ENCODE peak calls at places on chromosomes 12 and 14, in four cellular contexts. One of them, this sample, is unnamed.

GRCh38 chr14:67586302-67586701 is 13.8 kb downstream of the PIGH start:
- DNase-seq in HepG2: no peak
- DNase-seq in H1: no peak
- DNase-seq in K562: no peak
- DNase-seq in this sample: no peak

GRCh38 chr12:1579626-1580025 is 14.8 kb downstream of the FBXL14 start:
- DNase-seq in H1: no peak
- DNase-seq in HepG2: no peak
- DNase-seq in K562: no peak
- DNase-seq in this sample: no peak

GRCh38 chr12:31589582-31589895 is 1.4 kb downstream of the DENND5B start:
- DNase-seq in H1: no peak
- DNase-seq in K562: no peak
- DNase-seq in HepG2: no peak
- DNase-seq in this sample: no peak

GRCh38 chr12:104514127-104514810 is 57.5 kb downstream of the CHST11 start:
- DNase-seq in K562: no peak
- DNase-seq in HepG2: no peak
- DNase-seq in H1: no peak
- DNase-seq in this sample: no peak

GRCh38 chr14:77190977-77191376 is 9.4 kb downstream of the TMEM63C start:
- DNase-seq in K562: no peak
- DNase-seq in HepG2: no peak
- DNase-seq in H1: no peak
- DNase-seq in this sample: no peak

GRCh38 chr14:61603736-61604135 is 91.6 kb upstream of the HIF1A start:
- DNase-seq in H1: no peak
- DNase-seq in HepG2: no peak
- DNase-seq in K562: no peak
- DNase-seq in this sample: no peak

GRCh38 chr14:79842270-79842669 is 369.0 kb downstream of the DIO2 start:
- DNase-seq in H1: no peak
- DNase-seq in HepG2: no peak
- DNase-seq in K562: no peak
- DNase-seq in this sample: peak; percentile 20

GRCh38 chr14:75519826-75520692 is 2.2 kb upstream of the BATF start:
- DNase-seq in HepG2: no peak
- DNase-seq in H1: no peak
- DNase-seq in K562: no peak
- DNase-seq in this sample: no peak

GRCh38 chr12:130436741-130437501 is 99.2 kb downstream of the PIWIL1 start:
- DNase-seq in K562: no peak
- DNase-seq in HepG2: no peak
- DNase-seq in H1: no peak
- DNase-seq in this sample: no peak

GRCh38 chr14:75249251-75249957 is 29.2 kb upstream of the FOS start:
- DNase-seq in K562: no peak
- DNase-seq in HepG2: no peak
- DNase-seq in H1: no peak
- DNase-seq in this sample: no peak

GRCh38 chr12:5166976-5167375 is 123.3 kb downstream of the KCNA5 start:
- DNase-seq in H1: no peak
- DNase-seq in K562: no peak
- DNase-seq in HepG2: no peak
- DNase-seq in this sample: no peak

GRCh38 chr14:105487449-105487985 is 831 bp downstream of the CRIP1 start:
- DNase-seq in HepG2: no peak
- DNase-seq in K562: no peak
- DNase-seq in H1: peak; percentile 52
- DNase-seq in this sample: no peak

GRCh38 chr12:104414581-104415305 is 42.0 kb upstream of the CHST11 start:
- DNase-seq in K562: peak; percentile 17
- DNase-seq in H1: no peak
- DNase-seq in HepG2: no peak
- DNase-seq in this sample: no peak

GRCh38 chr12:93785262-93786010 is 108.3 kb downstream of the CRADD start:
- DNase-seq in HepG2: peak; percentile 63
- DNase-seq in H1: no peak
- DNase-seq in K562: peak; percentile 55
- DNase-seq in this sample: peak; percentile 86

GRCh38 chr12:129106772-129107171 is 253.5 kb downstream of the GLT1D1 start:
- DNase-seq in H1: no peak
- DNase-seq in HepG2: no peak
- DNase-seq in K562: no peak
- DNase-seq in this sample: no peak

GRCh38 chr12:95168746-95169145 is 48.5 kb downstream of the FGD6 start:
- DNase-seq in HepG2: no peak
- DNase-seq in K562: no peak
- DNase-seq in H1: no peak
- DNase-seq in this sample: no peak

GRCh38 chr12:123223241-123223668 is 9.7 kb downstream of the MPHOSPH9 start:
- DNase-seq in K562: no peak
- DNase-seq in H1: no peak
- DNase-seq in HepG2: no peak
- DNase-seq in this sample: no peak

GRCh38 chr14:100526057-100526456 is 61.2 kb downstream of the BEGAIN start:
- DNase-seq in K562: no peak
- DNase-seq in H1: no peak
- DNase-seq in HepG2: no peak
- DNase-seq in this sample: no peak

GRCh38 chr12:108939594-108939993 is 59.7 kb downstream of the DAO start:
- DNase-seq in HepG2: peak; percentile 12
- DNase-seq in K562: peak; percentile 27
- DNase-seq in H1: no peak
- DNase-seq in this sample: peak; percentile 57

GRCh38 chr14:104393898-104394605 is 185.5 kb upstream of the C14orf180 start:
- DNase-seq in HepG2: no peak
- DNase-seq in K562: no peak
- DNase-seq in H1: no peak
- DNase-seq in this sample: no peak

GRCh38 chr12:1838994-1839365 is 18.6 kb downstream of the LRTM2 start:
- DNase-seq in K562: no peak
- DNase-seq in H1: no peak
- DNase-seq in HepG2: no peak
- DNase-seq in this sample: no peak

GRCh38 chr12:88985011-88985410 is 367.3 kb downstream of the DUSP6 start:
- DNase-seq in HepG2: no peak
- DNase-seq in K562: no peak
- DNase-seq in H1: no peak
- DNase-seq in this sample: no peak

GRCh38 chr14:64235652-64236640 is 58.2 kb downstream of the ESR2 start:
- DNase-seq in H1: no peak
- DNase-seq in HepG2: no peak
- DNase-seq in K562: no peak
- DNase-seq in this sample: no peak

GRCh38 chr14:71469936-71470335 is 462.3 kb upstream of the RGS6 start:
- DNase-seq in K562: no peak
- DNase-seq in HepG2: no peak
- DNase-seq in H1: no peak
- DNase-seq in this sample: no peak

GRCh38 chr12:65616022-65616421 is 208.3 kb upstream of the HMGA2 start:
- DNase-seq in H1: no peak
- DNase-seq in HepG2: no peak
- DNase-seq in K562: no peak
- DNase-seq in this sample: no peak

GRCh38 chr12:11875414-11875935 is 195.3 kb upstream of the BCL2L14 start:
- DNase-seq in K562: no peak
- DNase-seq in HepG2: no peak
- DNase-seq in H1: no peak
- DNase-seq in this sample: no peak

GRCh38 chr12:32726286-32726685 is 29.4 kb downstream of the YARS2 start:
- DNase-seq in H1: no peak
- DNase-seq in HepG2: no peak
- DNase-seq in K562: no peak
- DNase-seq in this sample: no peak

GRCh38 chr12:125890983-125891382 is 825.7 kb downstream of the AACS start:
- DNase-seq in H1: no peak
- DNase-seq in K562: no peak
- DNase-seq in HepG2: no peak
- DNase-seq in this sample: no peak

GRCh38 chr12:5138256-5138655 is 94.6 kb downstream of the KCNA5 start:
- DNase-seq in HepG2: no peak
- DNase-seq in K562: no peak
- DNase-seq in H1: no peak
- DNase-seq in this sample: no peak

GRCh38 chr12:124434364-124434763 is 133.0 kb downstream of the NCOR2 start:
- DNase-seq in K562: no peak
- DNase-seq in HepG2: no peak
- DNase-seq in H1: no peak
- DNase-seq in this sample: no peak

GRCh38 chr12:96237465-96238077 is 43.4 kb downstream of the ELK3 start:
- DNase-seq in HepG2: no peak
- DNase-seq in H1: no peak
- DNase-seq in K562: no peak
- DNase-seq in this sample: no peak

GRCh38 chr12:107684990-107685359 is 624 bp upstream of the PWP1 start:
- DNase-seq in HepG2: peak; percentile 96
- DNase-seq in K562: peak; percentile 37
- DNase-seq in H1: peak; percentile 51
- DNase-seq in this sample: peak; percentile 71

DNA sequence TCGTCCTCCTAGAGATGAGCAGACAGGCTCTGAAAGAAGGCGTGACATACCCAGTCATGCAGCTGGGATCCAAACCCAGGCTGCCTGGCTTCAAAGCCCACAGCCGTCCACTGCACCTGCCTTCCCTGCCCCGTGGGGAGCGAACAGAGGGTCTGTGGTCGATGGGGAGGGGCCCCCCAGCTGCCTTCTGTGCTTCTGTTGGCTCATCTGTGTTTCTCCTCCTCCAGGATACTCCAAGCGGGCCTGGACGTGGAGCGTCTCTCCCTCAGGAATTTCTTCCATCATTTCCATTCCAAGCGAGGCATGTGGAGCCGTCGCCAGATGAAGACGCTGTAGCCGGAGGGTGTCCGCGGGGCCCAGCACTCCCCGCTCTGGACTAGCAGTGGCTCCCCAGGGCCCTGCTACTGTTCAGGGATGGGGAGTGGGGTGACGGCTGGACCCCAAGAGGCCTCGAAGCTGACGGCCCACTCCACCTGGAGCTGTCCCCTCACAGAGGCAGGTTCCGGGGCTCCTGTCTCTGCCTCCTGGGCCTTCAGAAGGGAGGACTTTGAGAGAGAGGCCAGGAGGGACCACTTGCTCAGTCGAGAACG is 101.5 kb downstream of the B4GALNT3 start:
- DNase-seq in HepG2: no peak
- DNase-seq in K562: no peak
- DNase-seq in H1: no peak
- DNase-seq in this sample: no peak
- TF ChIP-seq JUN in HepG2: no peak
- TF ChIP-seq JUN in K562: no peak
- TF ChIP-seq JUN in H1: no peak
- TF ChIP-seq JUN in this sample: no peak

GRCh38 chr14:49594347-49595089 is 4.2 kb upstream of the LRR1 start:
- DNase-seq in H1: no peak
- DNase-seq in HepG2: no peak
- DNase-seq in K562: peak; percentile 17
- DNase-seq in this sample: no peak
- TF ChIP-seq RAD21 in H1: no peak
- TF ChIP-seq RAD21 in HepG2: no peak
- TF ChIP-seq RAD21 in K562: no peak
- TF ChIP-seq RAD21 in this sample: no peak

GRCh38 chr14:68789002-68789797 is 3.7 kb downstream of the ZFP36L1 start:
- DNase-seq in K562: peak; percentile 65
- DNase-seq in H1: peak; percentile 71
- DNase-seq in HepG2: peak; percentile 75
- DNase-seq in this sample: peak; percentile 45

GRCh38 chr14:68786491-68787234 is 6.2 kb downstream of the ZFP36L1 start:
- DNase-seq in K562: no peak
- DNase-seq in H1: peak; percentile 60
- DNase-seq in HepG2: no peak
- DNase-seq in this sample: peak; percentile 53

GRCh38 chr14:68788275-68789001 is 4.4 kb downstream of the ZFP36L1 start:
- DNase-seq in K562: no peak
- DNase-seq in H1: no peak
- DNase-seq in HepG2: no peak
- DNase-seq in this sample: no peak

GRCh38 chr14:68785817-68786490 is 6.9 kb downstream of the ZFP36L1 start:
- DNase-seq in HepG2: no peak
- DNase-seq in H1: peak; percentile 55
- DNase-seq in K562: no peak
- DNase-seq in this sample: peak; percentile 67

GRCh38 chr14:68787235-68787727 is 5.6 kb downstream of the ZFP36L1 start:
- DNase-seq in K562: no peak
- DNase-seq in HepG2: no peak
- DNase-seq in H1: no peak
- DNase-seq in this sample: peak; percentile 53
- TF ChIP-seq JUN in K562: no peak
- TF ChIP-seq JUN in HepG2: no peak
- TF ChIP-seq JUN in H1: no peak
- TF ChIP-seq JUN in this sample: peak; percentile 47

DNA sequence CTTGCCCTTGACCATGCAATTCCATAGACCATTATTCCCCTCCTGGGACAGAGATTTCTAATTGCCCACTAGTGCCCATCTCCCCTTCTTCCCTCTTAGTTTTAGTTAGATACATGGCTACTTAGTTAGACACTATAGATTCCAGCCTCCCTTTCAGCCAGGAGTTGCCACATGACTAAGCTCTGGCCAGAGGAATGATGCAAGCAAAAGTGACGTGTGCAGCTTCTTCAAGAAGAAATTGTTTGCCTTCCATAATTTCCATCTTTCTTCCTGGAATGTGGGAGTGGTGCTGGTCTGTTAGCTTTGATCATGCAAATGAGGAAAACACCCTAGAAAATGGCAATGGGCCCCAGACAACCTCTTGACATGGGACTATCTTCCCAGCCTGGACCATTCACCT is 21.4 kb downstream of the CCDC177 start:
- DNase-seq in HepG2: no peak
- DNase-seq in K562: no peak
- DNase-seq in H1: no peak
- DNase-seq in this sample: no peak
- TF ChIP-seq RAD21 in HepG2: no peak
- TF ChIP-seq RAD21 in K562: no peak
- TF ChIP-seq RAD21 in H1: no peak
- TF ChIP-seq RAD21 in this sample: no peak